ENCODE peak calls at places on chromosomes 4 and X, in four cellular contexts. C is K562, Q is HepG2, Y is GM12878. I is an unnamed sample.

GRCh38 chr4:109077486-109077885 is 225.0 kb downstream of the COL25A1 start:
- DNase-seq in Q (no peak), Y (no peak), C (no peak), I (no peak)

GRCh38 chr4:22202351-22203343 is 254.1 kb upstream of the KCNIP4 start:
- DNase-seq in Q (no peak), C (no peak), Y (no peak), I (no peak)

GRCh38 chr4:185638093-185638492 is 102.8 kb upstream of the PDLIM3 start:
- DNase-seq in Q (no peak), Y (no peak), C (no peak), I (no peak)

GRCh38 chr4:60216752-60217151 is 983.4 kb upstream of the ADGRL3 start:
- DNase-seq in Q (no peak), C (no peak), Y (no peak), I (no peak)

GRCh38 chrX:101040197-101040596 is 11.7 kb downstream of the TRMT2B start:
- DNase-seq in Q (no peak), C (no peak), Y (no peak), I (no peak)

GRCh38 chr4:37365888-37366287 is 121.3 kb downstream of the NWD2 start:
- DNase-seq in C (peak; percentile 10), Y (no peak), Q (no peak), I (no peak)

GRCh38 chr4:183532823-183533222 is 28.0 kb downstream of the ING2 start:
- DNase-seq in C (no peak), Y (no peak), Q (no peak), I (no peak)

GRCh38 chrX:51931761-51932160 is 38.3 kb downstream of the MAGED1 start:
- DNase-seq in Y (no peak), C (no peak), Q (no peak), I (no peak)

GRCh38 chr4:30847157-30847556 is 127.0 kb downstream of the PCDH7 start:
- DNase-seq in C (no peak), Q (no peak), Y (no peak), I (no peak)

GRCh38 chrX:103220511-103221406 is 5.9 kb downstream of the BEX4 start:
- DNase-seq in C (no peak), Y (no peak), Q (no peak), I (no peak)

GRCh38 chr4:147586032-147586431 is 31.2 kb upstream of the TMEM184C start:
- DNase-seq in Q (no peak), Y (no peak), C (no peak), I (no peak)

DNA sequence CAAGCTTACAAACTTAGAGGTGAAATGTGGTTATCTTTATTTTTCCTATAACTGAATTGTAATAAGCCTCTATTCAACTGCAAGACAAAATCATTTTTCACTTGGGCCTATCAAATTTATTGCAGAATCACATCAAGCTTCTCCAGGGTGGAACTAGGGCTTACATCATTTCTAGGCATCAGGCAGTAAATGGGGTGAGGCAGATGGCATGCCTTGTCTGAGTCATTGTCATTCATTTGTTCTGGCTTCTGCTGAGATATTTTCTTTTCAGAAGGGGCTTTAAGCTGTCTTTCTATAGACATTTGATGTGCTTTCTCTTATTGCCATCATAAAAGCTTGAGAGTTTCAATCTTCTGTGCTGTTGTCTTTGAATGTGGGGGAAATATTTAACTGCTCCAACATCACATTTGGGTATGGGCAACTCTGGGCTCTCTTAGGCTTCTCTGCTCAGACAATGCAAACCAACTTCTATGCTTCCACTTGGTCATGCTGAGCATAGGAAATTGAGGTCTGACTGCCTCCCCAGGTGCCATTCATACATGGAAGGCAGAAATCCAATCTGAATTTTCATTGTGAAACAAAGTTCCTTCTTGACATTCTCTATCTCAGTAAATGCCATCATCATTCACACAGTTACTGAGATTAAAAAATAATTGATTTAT is 225.8 kb upstream of the GIMD1 start:
- DNase-seq in C (no peak), Q (no peak), Y (no peak), I (peak; percentile 2)
- TF ChIP-seq ESRRA in C (no peak), Q (no peak), Y (no peak), I (no peak)

DNA sequence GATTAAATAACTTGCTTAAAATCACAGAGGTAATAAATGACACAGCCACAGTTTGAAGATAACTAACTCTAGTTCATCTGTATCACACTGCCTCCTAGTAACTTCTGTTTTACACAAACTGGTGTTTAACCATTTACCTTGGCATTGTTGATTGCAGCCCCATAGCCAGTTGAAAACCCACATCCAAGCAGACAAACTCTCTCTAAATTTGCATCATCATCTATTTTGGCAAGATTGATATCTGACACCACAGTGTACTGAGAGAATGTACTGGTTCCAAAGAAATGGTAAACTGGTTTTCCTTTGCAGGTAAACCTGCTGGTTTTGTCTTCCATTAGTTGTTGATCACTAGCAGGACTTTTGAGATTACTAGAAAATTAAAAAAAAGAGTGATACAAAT is 7.8 kb downstream of the ADH4 start:
- DNase-seq in Y (no peak), Q (no peak), C (no peak), I (no peak)
- TF ChIP-seq REST in Y (no peak), Q (no peak), C (no peak), I (no peak)

DNA sequence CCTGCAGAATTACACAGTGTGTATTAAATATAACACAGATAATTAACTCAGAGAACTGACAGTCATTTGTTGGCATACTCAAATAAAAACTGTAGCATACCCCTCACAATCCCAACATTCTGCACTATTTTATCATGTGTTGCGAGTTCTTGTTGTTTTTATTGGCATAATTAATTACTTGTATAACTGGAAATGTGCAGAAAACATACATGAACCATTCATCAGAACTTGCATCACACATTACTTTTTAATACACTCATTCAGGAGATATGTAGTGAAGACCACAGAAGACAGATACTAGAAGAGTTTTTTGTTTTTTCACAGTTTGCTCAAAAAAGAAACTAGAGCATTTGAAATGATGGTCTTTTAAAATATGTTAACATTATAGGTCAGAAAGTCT is 74.6 kb upstream of the NEIL3 start:
- DNase-seq in C (no peak), Q (no peak), Y (no peak), I (no peak)
- TF ChIP-seq KDM1A in C (no peak), Q (no peak), Y (no peak), I (no peak)

GRCh38 chr4:587671-588350 is 11.7 kb upstream of the TMEM271 start:
- DNase-seq in C (no peak), Q (no peak), Y (no peak), I (no peak)

GRCh38 chr4:592825-593520 is 16.9 kb upstream of the TMEM271 start:
- DNase-seq in C (no peak), Y (no peak), Q (no peak), I (no peak)

GRCh38 chr4:590313-590841 is 14.3 kb upstream of the TMEM271 start:
- DNase-seq in C (no peak), Q (no peak), Y (no peak), I (no peak)

GRCh38 chr4:589219-589963 is 13.3 kb upstream of the TMEM271 start:
- DNase-seq in C (no peak), Q (no peak), Y (no peak), I (no peak)

GRCh38 chr4:588351-588849 is 12.3 kb upstream of the TMEM271 start:
- DNase-seq in Q (no peak), C (no peak), Y (no peak), I (no peak)
- TF ChIP-seq ESRRA in Q (no peak), C (no peak), Y (no peak), I (no peak)

I was measured in A549.